ENCODE peak calls at places on chromosomes 5 and 9, in ten cellular contexts. K is Peyer's patch; S is AML-193; T is HEK293T; X is NCI-H1694 treated with DMSO at 0.1 percent for 48 hours; O is stimulated activated CD4-positive, alpha-beta T cell treated with anti-CD3 and anti-CD28 coated beads, Interleukin-15, amount 100 ng/mL, for 24 hours; H is heart right ventricle; R is T-helper 2 cell; E is substantia nigra; B is astrocyte of the spinal cord. N is an unnamed sample.

GRCh38 chr5:154165886-154166285 is 24.6 kb upstream of the GALNT10 start:
- DNase-seq in K (no peak), S (no peak), T (no peak), X (no peak), O (no peak), H (no peak), R (no peak), E (no peak), B (no peak), N (no peak)

GRCh38 chr5:176716320-176716719 is 69.0 kb downstream of the TSPAN17 start:
- DNase-seq in K (no peak), S (no peak), T (no peak), X (no peak), O (no peak), H (no peak), R (no peak), E (no peak), B (peak), N (no peak)

GRCh38 chr5:32263683-32264082 is 49.1 kb downstream of the MTMR12 start:
- DNase-seq in K (no peak), S (no peak), T (no peak), X (no peak), O (no peak), H (no peak), R (no peak), E (no peak), B (no peak), N (no peak)

GRCh38 chr5:174119386-174119785 is 73.9 kb downstream of the NSG2 start:
- DNase-seq in K (no peak), S (no peak), T (no peak), X (no peak), O (no peak), H (no peak), R (no peak), E (peak), B (no peak), N (no peak)

GRCh38 chr5:108196276-108196675 is 185.6 kb downstream of the FBXL17 start:
- DNase-seq in K (no peak), S (no peak), T (peak), X (no peak), O (no peak), H (no peak), R (no peak), E (no peak), B (no peak), N (no peak)

GRCh38 chr5:142319560-142320426 is 5.0 kb downstream of the SPRY4 start:
- DNase-seq in K (no peak), S (no peak), T (no peak), X (no peak), O (no peak), H (no peak), R (no peak), E (no peak), B (no peak), N (no peak)

GRCh38 chr9:18720691-18721090 is 246.7 kb downstream of the ADAMTSL1 start:
- DNase-seq in K (no peak), S (no peak), T (no peak), X (no peak), O (no peak), H (no peak), R (no peak), E (no peak), B (peak), N (no peak)

GRCh38 chr5:143355710-143356109 is 47.8 kb downstream of the NR3C1 start:
- DNase-seq in K (peak), S (no peak), T (peak), X (peak), O (peak), H (peak), R (peak), E (no peak), B (peak), N (peak)

GRCh38 chr9:26329974-26330373 is 562.6 kb downstream of the CAAP1 start:
- DNase-seq in K (no peak), S (no peak), T (no peak), X (no peak), O (no peak), H (no peak), R (no peak), E (no peak), B (no peak), N (no peak)

GRCh38 chr5:36495638-36496010 is 110.8 kb upstream of the SLC1A3 start:
- DNase-seq in K (no peak), S (no peak), T (no peak), X (no peak), O (no peak), H (no peak), R (no peak), E (no peak), B (peak), N (no peak)

GRCh38 chr9:69157751-69158466 is 16.2 kb upstream of the TJP2 start:
- DNase-seq in K (no peak), S (no peak), T (no peak), X (no peak), O (peak), H (no peak), R (no peak), E (no peak), B (peak), N (peak)